ENCODE peak calls at places on chromosome 1, in four cellular contexts. One of them, this sample, is unnamed.

GRCh38 chr1:2378956-2379732 is 12.2 kb downstream of the MORN1 start:
- DNase-seq in endodermal cell: no peak
- DNase-seq in mesenchymal stem cell: no peak
- DNase-seq in neural progenitor cell: no peak
- DNase-seq in this sample: no peak

GRCh38 chr1:156392427-156392826 is 23.4 kb downstream of the RHBG start:
- DNase-seq in endodermal cell: peak; percentile 70
- DNase-seq in neural progenitor cell: peak; percentile 87
- DNase-seq in mesenchymal stem cell: no peak
- DNase-seq in this sample: no peak

GRCh38 chr1:55490556-55490955 is 275.4 kb upstream of the USP24 start:
- DNase-seq in endodermal cell: no peak
- DNase-seq in mesenchymal stem cell: peak; percentile 59
- DNase-seq in neural progenitor cell: no peak
- DNase-seq in this sample: no peak

GRCh38 chr1:106912146-106912545 is 144.3 kb upstream of the PRMT6 start:
- DNase-seq in mesenchymal stem cell: no peak
- DNase-seq in neural progenitor cell: no peak
- DNase-seq in endodermal cell: no peak
- DNase-seq in this sample: peak; percentile 11

GRCh38 chr1:180631197-180631765 is 541 bp upstream of the XPR1 start:
- DNase-seq in endodermal cell: no peak
- DNase-seq in neural progenitor cell: no peak
- DNase-seq in mesenchymal stem cell: no peak
- DNase-seq in this sample: no peak

GRCh38 chr1:231724876-231725647 is 98.5 kb downstream of the DISC1 start:
- DNase-seq in mesenchymal stem cell: peak; percentile 89
- DNase-seq in endodermal cell: peak; percentile 90
- DNase-seq in neural progenitor cell: peak; percentile 66
- DNase-seq in this sample: peak; percentile 32

GRCh38 chr1:66478116-66478515 is 55.8 kb upstream of the SGIP1 start:
- DNase-seq in endodermal cell: no peak
- DNase-seq in mesenchymal stem cell: peak; percentile 39
- DNase-seq in neural progenitor cell: no peak
- DNase-seq in this sample: peak; percentile 68

GRCh38 chr1:88730995-88731394 is 46.9 kb downstream of the PKN2 start:
- DNase-seq in mesenchymal stem cell: no peak
- DNase-seq in neural progenitor cell: no peak
- DNase-seq in endodermal cell: no peak
- DNase-seq in this sample: no peak

GRCh38 chr1:44605904-44606615 is 68.2 kb downstream of the TMEM53 start:
- DNase-seq in mesenchymal stem cell: no peak
- DNase-seq in endodermal cell: no peak
- DNase-seq in neural progenitor cell: no peak
- DNase-seq in this sample: no peak
- H3K9ac ChIP-seq in mesenchymal stem cell: no peak overlapping the region
- H3K9ac ChIP-seq in endodermal cell: no peak overlapping the region
- H3K9ac ChIP-seq in neural progenitor cell: no peak overlapping the region
- H3K9ac ChIP-seq in this sample: no peak overlapping the region

GRCh38 chr1:19011832-19012231 is 55.4 kb upstream of the IFFO2 start:
- DNase-seq in endodermal cell: peak; percentile 65
- DNase-seq in mesenchymal stem cell: peak; percentile 26
- DNase-seq in neural progenitor cell: no peak
- DNase-seq in this sample: no peak

GRCh38 chr1:19010995-19011696 is 54.7 kb upstream of the IFFO2 start:
- DNase-seq in endodermal cell: peak; percentile 83
- DNase-seq in mesenchymal stem cell: peak; percentile 99
- DNase-seq in neural progenitor cell: peak; percentile 55
- DNase-seq in this sample: peak; percentile 98

GRCh38 chr1:19009126-19009881 is 52.8 kb upstream of the IFFO2 start:
- DNase-seq in neural progenitor cell: no peak
- DNase-seq in endodermal cell: no peak
- DNase-seq in mesenchymal stem cell: no peak
- DNase-seq in this sample: no peak

GRCh38 chr1:19009882-19010321 is 53.4 kb upstream of the IFFO2 start:
- DNase-seq in mesenchymal stem cell: peak; percentile 74
- DNase-seq in endodermal cell: peak; percentile 93
- DNase-seq in neural progenitor cell: peak; percentile 63
- DNase-seq in this sample: peak; percentile 37

DNA sequence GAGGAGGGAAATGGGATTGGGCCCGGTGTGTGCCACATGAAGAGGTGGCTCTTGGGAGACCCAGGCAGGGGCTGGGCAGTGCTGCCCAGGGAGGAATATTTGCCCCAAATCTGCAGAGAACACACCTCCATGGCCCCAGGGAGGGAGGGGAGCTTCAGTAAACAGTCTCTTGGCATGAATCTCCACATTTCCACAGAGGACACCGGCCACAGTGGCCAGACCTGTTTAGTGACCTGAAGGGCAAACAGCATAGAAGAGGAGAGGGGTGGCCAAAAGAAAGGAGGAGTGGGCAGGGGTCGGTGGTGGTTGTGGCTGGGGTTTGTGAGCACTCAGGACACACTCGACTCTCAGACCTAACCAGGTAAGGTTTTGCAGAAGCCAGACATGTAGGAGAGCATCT is 54.0 kb upstream of the IFFO2 start:
- DNase-seq in endodermal cell: no peak
- DNase-seq in neural progenitor cell: no peak
- DNase-seq in mesenchymal stem cell: no peak
- DNase-seq in this sample: no peak
- H3K9ac ChIP-seq in endodermal cell: no peak overlapping the region
- H3K9ac ChIP-seq in neural progenitor cell: no peak overlapping the region
- H3K9ac ChIP-seq in mesenchymal stem cell: peak overlapping the region; percentile 19
- H3K9ac ChIP-seq in this sample: peak overlapping the region; percentile 53

GRCh38 chr1:45332346-45332720 is 5.6 kb downstream of the HPDL start:
- DNase-seq in endodermal cell: no peak
- DNase-seq in neural progenitor cell: no peak
- DNase-seq in mesenchymal stem cell: no peak
- DNase-seq in this sample: no peak

GRCh38 chr1:45334308-45335245 is 5.4 kb upstream of the TOE1 start:
- DNase-seq in neural progenitor cell: peak; percentile 41
- DNase-seq in mesenchymal stem cell: no peak
- DNase-seq in endodermal cell: peak; percentile 83
- DNase-seq in this sample: no peak

GRCh38 chr1:45339694-45340558 is at the start of the genes MUTYH and TOE1:
- DNase-seq in endodermal cell: peak; percentile 98
- DNase-seq in mesenchymal stem cell: peak; percentile 94
- DNase-seq in neural progenitor cell: peak; percentile 96
- DNase-seq in this sample: peak; percentile 96

GRCh38 chr1:45337630-45338320 is 2.2 kb upstream of the TOE1 start:
- DNase-seq in endodermal cell: no peak
- DNase-seq in neural progenitor cell: no peak
- DNase-seq in mesenchymal stem cell: no peak
- DNase-seq in this sample: no peak

DNA sequence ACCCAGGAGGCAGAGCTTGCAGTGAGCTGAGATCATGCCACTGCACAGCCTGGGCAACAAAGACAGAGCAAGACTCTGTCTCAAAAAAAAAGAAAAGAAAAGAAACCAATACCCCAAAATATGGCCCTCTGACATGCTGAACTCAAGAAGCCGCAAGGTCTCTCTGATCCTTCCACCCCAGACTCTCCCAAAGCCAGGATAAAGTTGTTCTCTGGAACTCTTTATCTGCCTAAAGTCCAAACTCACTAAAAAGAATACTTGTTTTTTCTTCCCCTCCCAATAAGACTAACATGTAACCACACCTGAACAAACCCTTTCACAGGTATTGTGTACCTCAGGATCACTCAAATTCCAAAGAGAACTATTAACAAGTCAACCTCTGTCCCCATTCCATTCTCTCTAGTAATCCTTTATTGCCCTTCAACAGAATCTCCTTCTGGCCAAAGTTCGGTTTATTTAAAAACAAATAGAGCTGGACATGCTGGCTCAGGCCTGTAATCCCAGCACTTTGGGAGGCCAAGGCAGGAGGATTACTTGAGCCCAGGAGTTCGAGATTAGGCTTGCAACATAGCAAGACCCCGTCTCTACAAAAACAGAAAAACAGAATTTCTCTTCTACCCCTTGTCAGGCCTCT is 4.1 kb upstream of the TOE1 start:
- DNase-seq in neural progenitor cell: no peak
- DNase-seq in endodermal cell: no peak
- DNase-seq in mesenchymal stem cell: no peak
- DNase-seq in this sample: no peak
- H3K9ac ChIP-seq in neural progenitor cell: no peak overlapping the region
- H3K9ac ChIP-seq in endodermal cell: peak overlapping the region; percentile 2
- H3K9ac ChIP-seq in mesenchymal stem cell: no peak overlapping the region
- H3K9ac ChIP-seq in this sample: no peak overlapping the region

GRCh38 chr1:218785928-218786327 is 387.8 kb upstream of the LYPLAL1 start:
- DNase-seq in mesenchymal stem cell: no peak
- DNase-seq in endodermal cell: no peak
- DNase-seq in neural progenitor cell: no peak
- DNase-seq in this sample: peak; percentile 29
- H3K9ac ChIP-seq in mesenchymal stem cell: peak overlapping the region; percentile 49
- H3K9ac ChIP-seq in endodermal cell: no peak overlapping the region
- H3K9ac ChIP-seq in neural progenitor cell: no peak overlapping the region
- H3K9ac ChIP-seq in this sample: peak overlapping the region; percentile 9

DNA sequence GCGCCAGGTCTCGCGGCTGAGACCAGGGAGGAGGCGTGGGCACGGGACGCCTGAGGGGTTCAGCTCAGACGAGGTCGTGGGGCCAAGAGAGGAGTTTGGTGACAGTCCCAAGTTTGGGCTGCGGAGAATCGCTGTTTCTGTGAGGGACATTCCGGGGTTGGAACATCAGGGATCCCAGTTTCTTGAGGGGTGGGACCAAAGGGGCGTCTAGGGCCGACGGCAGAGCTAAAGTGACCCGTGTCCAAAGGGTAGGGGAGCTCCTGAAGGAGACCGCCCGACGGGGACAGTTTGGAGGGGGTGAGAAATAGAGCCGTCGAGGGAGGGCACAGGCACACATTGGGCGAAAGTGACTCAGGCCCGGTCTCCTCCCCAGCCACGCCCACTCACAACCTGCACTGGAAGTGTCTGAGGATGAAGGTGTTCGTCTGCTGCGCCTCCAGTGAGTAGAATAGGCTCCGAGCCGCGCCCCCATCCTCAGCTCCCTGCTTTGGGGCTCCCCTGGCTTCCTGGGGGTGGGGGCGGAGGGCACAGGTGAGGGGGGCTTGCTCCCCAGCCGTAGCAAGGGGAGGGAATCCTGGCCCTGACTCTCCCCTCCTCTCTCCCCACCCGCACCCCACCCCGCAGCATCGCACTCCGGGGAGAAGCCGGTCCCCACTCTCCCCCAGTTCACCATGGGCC is 7.0 kb downstream of the EFNA3 start:
- DNase-seq in mesenchymal stem cell: peak; percentile 55
- DNase-seq in neural progenitor cell: peak; percentile 56
- DNase-seq in endodermal cell: peak; percentile 80
- DNase-seq in this sample: peak; percentile 68
- H3K9ac ChIP-seq in mesenchymal stem cell: peak overlapping the region; percentile 64
- H3K9ac ChIP-seq in neural progenitor cell: no peak overlapping the region
- H3K9ac ChIP-seq in endodermal cell: no peak overlapping the region
- H3K9ac ChIP-seq in this sample: peak overlapping the region; percentile 82

GRCh38 chr1:33382651-33383415 is 48.1 kb downstream of the PHC2 start:
- DNase-seq in neural progenitor cell: no peak
- DNase-seq in endodermal cell: no peak
- DNase-seq in mesenchymal stem cell: peak; percentile 38
- DNase-seq in this sample: no peak
- H3K9ac ChIP-seq in neural progenitor cell: no peak overlapping the region
- H3K9ac ChIP-seq in endodermal cell: no peak overlapping the region
- H3K9ac ChIP-seq in mesenchymal stem cell: peak overlapping the region; percentile 51
- H3K9ac ChIP-seq in this sample: peak overlapping the region; percentile 65

DNA sequence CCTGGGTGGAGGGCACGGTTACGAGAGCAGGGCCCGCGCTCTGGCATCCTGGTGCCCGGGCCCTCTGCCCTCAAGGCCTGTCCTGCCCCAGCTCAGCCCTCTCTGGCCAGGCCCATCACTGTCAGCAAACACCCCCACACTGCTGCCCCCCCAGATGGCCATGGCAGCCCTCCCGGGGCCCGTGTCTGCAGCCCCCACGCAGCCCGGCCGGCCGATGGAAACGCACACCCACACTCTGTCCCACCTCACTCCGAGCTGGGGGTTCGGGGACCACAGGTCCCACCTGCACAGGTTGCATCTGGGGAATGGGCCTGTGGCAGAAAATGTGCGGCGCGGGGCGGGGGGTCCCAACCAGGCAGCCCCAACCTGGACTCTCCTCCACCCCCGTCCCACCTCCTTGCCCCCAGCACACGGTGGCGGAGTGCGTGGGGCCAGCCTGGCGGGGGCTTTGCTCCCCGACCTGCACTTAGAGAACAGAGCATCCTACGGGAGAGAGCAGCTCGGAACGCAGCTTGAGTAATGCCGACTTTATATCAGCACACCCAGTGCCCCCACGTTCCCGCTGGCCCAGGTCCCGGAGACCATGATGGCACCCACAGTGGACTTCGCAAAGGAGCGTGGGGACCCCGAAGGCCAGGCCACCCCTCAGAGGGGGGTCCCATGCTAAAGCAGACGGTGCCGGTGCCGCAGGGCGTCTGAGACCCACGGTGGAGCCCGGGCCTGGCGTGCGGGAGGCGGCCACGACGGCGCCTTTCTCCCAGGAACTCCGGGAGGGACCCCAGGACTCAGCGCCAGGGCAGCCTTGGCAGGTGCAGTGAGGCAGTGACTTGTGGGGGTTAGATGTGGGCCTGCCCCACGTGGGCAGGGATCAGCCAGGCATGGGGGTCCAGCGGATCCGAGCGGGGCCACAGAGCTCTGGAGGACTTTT is 7.5 kb upstream of the RNF223 start:
- DNase-seq in neural progenitor cell: no peak
- DNase-seq in mesenchymal stem cell: no peak
- DNase-seq in endodermal cell: peak; percentile 42
- DNase-seq in this sample: no peak
- H3K9ac ChIP-seq in neural progenitor cell: no peak overlapping the region
- H3K9ac ChIP-seq in mesenchymal stem cell: no peak overlapping the region
- H3K9ac ChIP-seq in endodermal cell: no peak overlapping the region
- H3K9ac ChIP-seq in this sample: no peak overlapping the region

GRCh38 chr1:203290261-203291089 is 14.8 kb upstream of the BTG2 start:
- DNase-seq in neural progenitor cell: peak; percentile 94
- DNase-seq in mesenchymal stem cell: peak; percentile 89
- DNase-seq in endodermal cell: peak; percentile 98
- DNase-seq in this sample: peak; percentile 63

GRCh38 chr1:203288351-203288894 is 16.9 kb upstream of the BTG2 start:
- DNase-seq in neural progenitor cell: no peak
- DNase-seq in endodermal cell: no peak
- DNase-seq in mesenchymal stem cell: no peak
- DNase-seq in this sample: no peak

GRCh38 chr1:203289281-203289981 is 15.9 kb upstream of the BTG2 start:
- DNase-seq in endodermal cell: peak; percentile 72
- DNase-seq in mesenchymal stem cell: no peak
- DNase-seq in neural progenitor cell: no peak
- DNase-seq in this sample: no peak

GRCh38 chr1:203291201-203292096 is 13.9 kb upstream of the BTG2 start:
- DNase-seq in neural progenitor cell: no peak
- DNase-seq in endodermal cell: peak; percentile 59
- DNase-seq in mesenchymal stem cell: peak; percentile 83
- DNase-seq in this sample: no peak

GRCh38 chr1:203289982-203290260 is 15.4 kb upstream of the BTG2 start:
- DNase-seq in mesenchymal stem cell: no peak
- DNase-seq in endodermal cell: no peak
- DNase-seq in neural progenitor cell: no peak
- DNase-seq in this sample: no peak
- H3K9ac ChIP-seq in mesenchymal stem cell: no peak overlapping the region
- H3K9ac ChIP-seq in endodermal cell: peak overlapping the region; percentile 37
- H3K9ac ChIP-seq in neural progenitor cell: no peak overlapping the region
- H3K9ac ChIP-seq in this sample: no peak overlapping the region